ENCODE peak calls at places on chromosomes 5 and 9, in six cellular contexts. A is adipocyte; R is NCI-H1092; J is NAMALWA; X is bronchial epithelial cell; F is activated naive CD4-positive, alpha-beta T cell treated with Interleukin-2 at 50 U/mL for 16 hours. M is an unnamed sample.

GRCh38 chr5:120419110-120419509 is 45.0 kb upstream of the PRR16 start:
- DNase-seq in A (no peak), R (no peak), J (no peak), X (no peak), F (no peak), M (no peak)

GRCh38 chr9:111975709-111976108 is 79.1 kb downstream of the UGCG start:
- DNase-seq in A (no peak), R (peak; percentile 48), J (peak; percentile 23), X (no peak), F (no peak), M (no peak)

GRCh38 chr9:2615532-2615931 is 6.1 kb upstream of the VLDLR start:
- DNase-seq in A (no peak), R (no peak), J (no peak), X (no peak), F (no peak), M (no peak)

GRCh38 chr5:177194278-177194677 is 60.7 kb downstream of the NSD1 start:
- DNase-seq in A (peak; percentile 78), R (no peak), J (no peak), X (peak; percentile 96), F (no peak), M (no peak)

GRCh38 chr5:42228279-42228678 is 195.0 kb upstream of the GHR start:
- DNase-seq in A (no peak), R (no peak), J (no peak), X (peak; percentile 7), F (no peak), M (no peak)

GRCh38 chr5:125823572-125823971 is 599.6 kb upstream of the GRAMD2B start:
- DNase-seq in A (no peak), R (no peak), J (no peak), X (peak; percentile 44), F (no peak), M (no peak)

GRCh38 chr9:125361837-125362531 is 100.4 kb downstream of the GAPVD1 start:
- DNase-seq in A (no peak), R (no peak), J (peak; percentile 58), X (peak; percentile 27), F (no peak), M (no peak)

GRCh38 chr9:128121924-128122808 is 5.4 kb downstream of the PTGES2 start:
- DNase-seq in A (no peak), R (no peak), J (no peak), X (no peak), F (no peak), M (no peak)

GRCh38 chr9:121450241-121450640 is 49.4 kb downstream of the GGTA1 start:
- DNase-seq in A (no peak), R (no peak), J (no peak), X (no peak), F (no peak), M (no peak)

GRCh38 chr5:147613359-147613758 is 103.5 kb upstream of the DPYSL3 start:
- DNase-seq in A (peak; percentile 67), R (no peak), J (no peak), X (peak; percentile 59), F (no peak), M (no peak)

GRCh38 chr9:113921366-113921765 is 45.3 kb downstream of the ZNF618 start:
- DNase-seq in A (no peak), R (no peak), J (no peak), X (no peak), F (no peak), M (no peak)

GRCh38 chr5:132675936-132676689 is 2.3 kb downstream of the IL4 start:
- DNase-seq in A (no peak), R (no peak), J (no peak), X (no peak), F (no peak), M (no peak)

GRCh38 chr5:147968855-147969254 is 62.5 kb upstream of the C5orf46 start:
- DNase-seq in A (no peak), R (no peak), J (no peak), X (no peak), F (no peak), M (no peak)

GRCh38 chr5:74624501-74624900 is 16.0 kb downstream of the ENC1 start:
- DNase-seq in A (no peak), R (no peak), J (no peak), X (peak; percentile 99), F (no peak), M (no peak)

M was measured in NCI-H2107.